ENCODE peak calls at places on chromosome 11, in ten cellular contexts. O is caudate nucleus; J is AG20443; H is iris pigment epithelial cell; X is activated CD4-positive, alpha-beta T cell treated with anti-CD3 and anti-CD28 coated beads for 24 hours; P is H9; Z is amniotic stem cell; M is NCI-H2029; F is ELF-1; A is stimulated activated CD4-positive, alpha-beta T cell treated with anti-CD3 and anti-CD28 coated beads, Interleukin-4, amount 100 ng/mL, for 4 hours. I is an unnamed sample.

GRCh38 chr11:29255401-29255800 is 761.4 kb downstream of the KCNA4 start:
- DNase-seq in O (no peak), J (no peak), H (no peak), X (no peak), P (no peak), Z (no peak), M (no peak), F (no peak), A (no peak), I (no peak)

GRCh38 chr11:64887757-64888405 is 9.5 kb upstream of the EHD1 start:
- DNase-seq in O (peak; percentile 64), J (peak; percentile 93), H (no peak), X (peak; percentile 82), P (peak; percentile 88), Z (no peak), M (peak; percentile 50), F (peak; percentile 88), A (peak; percentile 88), I (peak; percentile 80)

GRCh38 chr11:47716692-47717091 is 1.5 kb upstream of the AGBL2 start:
- DNase-seq in O (no peak), J (no peak), H (no peak), X (no peak), P (no peak), Z (no peak), M (no peak), F (no peak), A (no peak), I (no peak)

GRCh38 chr11:57649826-57650738 is at the start of gene YPEL4:
- DNase-seq in O (peak; percentile 78), J (peak; percentile 90), H (peak; percentile 82), X (peak; percentile 40), P (peak; percentile 83), Z (peak; percentile 41), M (no peak), F (peak; percentile 74), A (peak; percentile 44), I (peak; percentile 62)

GRCh38 chr11:693415-693831 is 1.6 kb downstream of the DEAF1 start:
- DNase-seq in O (no peak), J (no peak), H (peak; percentile 20), X (no peak), P (no peak), Z (no peak), M (no peak), F (peak; percentile 61), A (no peak), I (no peak)

GRCh38 chr11:96863520-96863919 is 473.7 kb downstream of the JRKL start:
- DNase-seq in O (no peak), J (no peak), H (no peak), X (no peak), P (no peak), Z (no peak), M (peak; percentile 0), F (no peak), A (no peak), I (no peak)

GRCh38 chr11:73393479-73394415 is 17.5 kb downstream of the RELT start:
- DNase-seq in O (peak; percentile 24), J (peak; percentile 93), H (peak; percentile 79), X (peak; percentile 41), P (peak; percentile 86), Z (peak; percentile 62), M (peak; percentile 58), F (peak; percentile 91), A (peak; percentile 55), I (peak; percentile 39)

GRCh38 chr11:108218912-108219783 is 3.3 kb downstream of the NPAT start:
- DNase-seq in O (no peak), J (no peak), H (no peak), X (no peak), P (no peak), Z (no peak), M (no peak), F (no peak), A (no peak), I (no peak)

GRCh38 chr11:2109541-2110019 is 29.6 kb downstream of the IGF2 start:
- DNase-seq in O (no peak), J (no peak), H (peak; percentile 41), X (no peak), P (peak; percentile 57), Z (no peak), M (no peak), F (peak; percentile 65), A (no peak), I (no peak)

GRCh38 chr11:120500414-120500936 is 11.1 kb upstream of the GRIK4 start:
- DNase-seq in O (no peak), J (no peak), H (no peak), X (no peak), P (peak; percentile 43), Z (no peak), M (no peak), F (no peak), A (no peak), I (no peak)

GRCh38 chr11:116078101-116078561 is 573.9 kb upstream of the CADM1 start:
- DNase-seq in O (no peak), J (peak; percentile 28), H (no peak), X (no peak), P (peak; percentile 57), Z (no peak), M (no peak), F (peak; percentile 61), A (no peak), I (no peak)

GRCh38 chr11:132024587-132025295 is 654.3 kb downstream of the NTM start:
- DNase-seq in O (no peak), J (peak; percentile 64), H (peak; percentile 90), X (no peak), P (no peak), Z (peak; percentile 70), M (no peak), F (no peak), A (no peak), I (no peak)

GRCh38 chr11:114058871-114059277 is 637 bp upstream of the ZBTB16 start:
- DNase-seq in O (no peak), J (no peak), H (peak; percentile 27), X (no peak), P (peak; percentile 40), Z (no peak), M (no peak), F (peak; percentile 29), A (no peak), I (no peak)

GRCh38 chr11:108453207-108453835 is 14.0 kb downstream of the C11orf65 start:
- DNase-seq in O (no peak), J (no peak), H (no peak), X (no peak), P (no peak), Z (no peak), M (no peak), F (no peak), A (no peak), I (no peak)

GRCh38 chr11:69125861-69126260 is 29.9 kb upstream of the SMIM38 start:
- DNase-seq in O (no peak), J (no peak), H (no peak), X (no peak), P (peak; percentile 22), Z (no peak), M (no peak), F (no peak), A (no peak), I (no peak)

GRCh38 chr11:66956689-66957290 is 1.4 kb downstream of the PC start:
- DNase-seq in O (no peak), J (no peak), H (peak; percentile 95), X (no peak), P (peak; percentile 47), Z (no peak), M (no peak), F (peak; percentile 80), A (no peak), I (no peak)

GRCh38 chr11:47353978-47354774 is 1.7 kb upstream of the MYBPC3 start:
- DNase-seq in O (no peak), J (no peak), H (no peak), X (no peak), P (no peak), Z (no peak), M (no peak), F (no peak), A (no peak), I (no peak)

GRCh38 chr11:17517186-17517585 is 27.0 kb downstream of the USH1C start:
- DNase-seq in O (no peak), J (no peak), H (no peak), X (no peak), P (no peak), Z (no peak), M (no peak), F (no peak), A (no peak), I (no peak)

GRCh38 chr11:66126064-66126463 is 56.0 kb downstream of the PACS1 start:
- DNase-seq in O (no peak), J (no peak), H (peak; percentile 23), X (no peak), P (no peak), Z (no peak), M (no peak), F (no peak), A (no peak), I (no peak)

GRCh38 chr11:33997473-33998347 is 53.8 kb upstream of the CAPRIN1 start:
- DNase-seq in O (no peak), J (no peak), H (peak; percentile 12), X (no peak), P (no peak), Z (no peak), M (no peak), F (peak; percentile 72), A (no peak), I (no peak)

GRCh38 chr11:70100283-70100610 is 22.1 kb downstream of the ANO1 start:
- DNase-seq in O (no peak), J (no peak), H (no peak), X (no peak), P (no peak), Z (no peak), M (no peak), F (no peak), A (no peak), I (no peak)

GRCh38 chr11:3106736-3107524 is 49.7 kb upstream of the CARS1 start:
- DNase-seq in O (no peak), J (no peak), H (no peak), X (no peak), P (peak; percentile 35), Z (no peak), M (no peak), F (no peak), A (no peak), I (no peak)

GRCh38 chr11:10307022-10307410 is 2.1 kb downstream of the ADM start:
- DNase-seq in O (no peak), J (no peak), H (peak; percentile 65), X (no peak), P (no peak), Z (no peak), M (no peak), F (no peak), A (no peak), I (no peak)

GRCh38 chr11:120209750-120210650 is 832 bp upstream of the OAF start:
- DNase-seq in O (no peak), J (no peak), H (peak; percentile 21), X (no peak), P (no peak), Z (no peak), M (no peak), F (no peak), A (no peak), I (no peak)

GRCh38 chr11:40544162-40544561 is 915.3 kb downstream of the LRRC4C start:
- DNase-seq in O (no peak), J (no peak), H (no peak), X (no peak), P (no peak), Z (no peak), M (no peak), F (no peak), A (no peak), I (no peak)

GRCh38 chr11:65051389-65051858 is 6.9 kb downstream of the NAALADL1 start:
- DNase-seq in O (no peak), J (no peak), H (no peak), X (no peak), P (no peak), Z (no peak), M (no peak), F (no peak), A (no peak), I (no peak)

GRCh38 chr11:61162092-61162935 is 1.1 kb upstream of the VPS37C start:
- DNase-seq in O (no peak), J (no peak), H (peak; percentile 28), X (no peak), P (no peak), Z (no peak), M (no peak), F (no peak), A (no peak), I (no peak)

GRCh38 chr11:73272680-73273038 is 521 bp downstream of the P2RY6 start:
- DNase-seq in O (no peak), J (no peak), H (no peak), X (no peak), P (no peak), Z (no peak), M (no peak), F (no peak), A (no peak), I (no peak)

I was measured in effector memory CD4-positive, alpha-beta T cell.